ENCODE peak calls at places on chromosomes 12 and 14, in four cellular contexts. One of them, this sample, is unnamed.

GRCh38 chr14:68243441-68244010 is 423.9 kb downstream of the RAD51B start:
- DNase-seq in progenitor cell of endocrine pancreas: no peak
- DNase-seq in retinal pigment epithelial cell: no peak
- DNase-seq in endodermal cell: no peak
- DNase-seq in this sample: no peak

GRCh38 chr12:1844223-1844622 is 23.9 kb downstream of the LRTM2 start:
- DNase-seq in progenitor cell of endocrine pancreas: no peak
- DNase-seq in retinal pigment epithelial cell: no peak
- DNase-seq in endodermal cell: peak; percentile 75
- DNase-seq in this sample: no peak

GRCh38 chr14:30444451-30444850 is 114.5 kb upstream of the G2E3 start:
- DNase-seq in progenitor cell of endocrine pancreas: no peak
- DNase-seq in retinal pigment epithelial cell: no peak
- DNase-seq in endodermal cell: no peak
- DNase-seq in this sample: no peak

GRCh38 chr12:103166949-103167348 is 209.5 kb downstream of the ASCL1 start:
- DNase-seq in progenitor cell of endocrine pancreas: no peak
- DNase-seq in retinal pigment epithelial cell: no peak
- DNase-seq in endodermal cell: no peak
- DNase-seq in this sample: no peak

GRCh38 chr12:105927553-105927952 is 211.2 kb downstream of the NUAK1 start:
- DNase-seq in progenitor cell of endocrine pancreas: no peak
- DNase-seq in retinal pigment epithelial cell: no peak
- DNase-seq in endodermal cell: no peak
- DNase-seq in this sample: no peak

GRCh38 chr14:83909507-83909906 is 1620.4 kb upstream of the FLRT2 start:
- DNase-seq in progenitor cell of endocrine pancreas: no peak
- DNase-seq in retinal pigment epithelial cell: no peak
- DNase-seq in endodermal cell: no peak
- DNase-seq in this sample: no peak

GRCh38 chr14:70698288-70698687 is 56.6 kb downstream of the TTC9 start:
- DNase-seq in progenitor cell of endocrine pancreas: no peak
- DNase-seq in retinal pigment epithelial cell: no peak
- DNase-seq in endodermal cell: peak; percentile 47
- DNase-seq in this sample: no peak

GRCh38 chr12:3187846-3188755 is 110.9 kb downstream of the TSPAN9 start:
- DNase-seq in progenitor cell of endocrine pancreas: no peak
- DNase-seq in retinal pigment epithelial cell: no peak
- DNase-seq in endodermal cell: no peak
- DNase-seq in this sample: no peak

GRCh38 chr12:89247962-89248361 is 104.3 kb downstream of the DUSP6 start:
- DNase-seq in progenitor cell of endocrine pancreas: no peak
- DNase-seq in retinal pigment epithelial cell: no peak
- DNase-seq in endodermal cell: no peak
- DNase-seq in this sample: no peak

GRCh38 chr12:113697104-113697503 is 225.4 kb upstream of the LHX5 start:
- DNase-seq in progenitor cell of endocrine pancreas: no peak
- DNase-seq in retinal pigment epithelial cell: no peak
- DNase-seq in endodermal cell: no peak
- DNase-seq in this sample: no peak

GRCh38 chr12:26564391-26564790 is 268.6 kb downstream of the ITPR2 start:
- DNase-seq in progenitor cell of endocrine pancreas: no peak
- DNase-seq in retinal pigment epithelial cell: no peak
- DNase-seq in endodermal cell: no peak
- DNase-seq in this sample: no peak

GRCh38 chr14:76201162-76201561 is 49.4 kb downstream of the GPATCH2L start:
- DNase-seq in progenitor cell of endocrine pancreas: no peak
- DNase-seq in retinal pigment epithelial cell: no peak
- DNase-seq in endodermal cell: no peak
- DNase-seq in this sample: no peak

GRCh38 chr12:19799216-19799615 is 359.9 kb downstream of the AEBP2 start:
- DNase-seq in progenitor cell of endocrine pancreas: no peak
- DNase-seq in retinal pigment epithelial cell: no peak
- DNase-seq in endodermal cell: no peak
- DNase-seq in this sample: no peak

GRCh38 chr14:76774471-76775158 is 13.3 kb downstream of the VASH1 start:
- DNase-seq in progenitor cell of endocrine pancreas: no peak
- DNase-seq in retinal pigment epithelial cell: no peak
- DNase-seq in endodermal cell: peak; percentile 50
- DNase-seq in this sample: no peak

GRCh38 chr12:108145011-108145410 is 15.9 kb downstream of the WSCD2 start:
- DNase-seq in progenitor cell of endocrine pancreas: no peak
- DNase-seq in retinal pigment epithelial cell: no peak
- DNase-seq in endodermal cell: no peak
- DNase-seq in this sample: no peak

GRCh38 chr12:114006482-114007425 is 40.6 kb upstream of the RBM19 start:
- DNase-seq in progenitor cell of endocrine pancreas: no peak
- DNase-seq in retinal pigment epithelial cell: no peak
- DNase-seq in endodermal cell: peak; percentile 58
- DNase-seq in this sample: no peak

GRCh38 chr12:132363661-132364347 is 34.4 kb upstream of the GALNT9 start:
- DNase-seq in progenitor cell of endocrine pancreas: no peak
- DNase-seq in retinal pigment epithelial cell: no peak
- DNase-seq in endodermal cell: no peak
- DNase-seq in this sample: no peak

GRCh38 chr14:91945776-91946305 is 1.7 kb downstream of the FBLN5 start:
- DNase-seq in progenitor cell of endocrine pancreas: no peak
- DNase-seq in retinal pigment epithelial cell: no peak
- DNase-seq in endodermal cell: no peak
- DNase-seq in this sample: no peak

GRCh38 chr12:54173906-54174471 is 14.8 kb downstream of the SMUG1 start:
- DNase-seq in progenitor cell of endocrine pancreas: no peak
- DNase-seq in retinal pigment epithelial cell: no peak
- DNase-seq in endodermal cell: no peak
- DNase-seq in this sample: no peak

GRCh38 chr14:73725116-73726024 is 11.2 kb upstream of the PNMA1 start:
- DNase-seq in progenitor cell of endocrine pancreas: no peak
- DNase-seq in retinal pigment epithelial cell: no peak
- DNase-seq in endodermal cell: peak; percentile 51
- DNase-seq in this sample: no peak

GRCh38 chr12:62955678-62956077 is 20.7 kb upstream of the PPM1H start:
- DNase-seq in progenitor cell of endocrine pancreas: no peak
- DNase-seq in retinal pigment epithelial cell: no peak
- DNase-seq in endodermal cell: no peak
- DNase-seq in this sample: no peak

DNA sequence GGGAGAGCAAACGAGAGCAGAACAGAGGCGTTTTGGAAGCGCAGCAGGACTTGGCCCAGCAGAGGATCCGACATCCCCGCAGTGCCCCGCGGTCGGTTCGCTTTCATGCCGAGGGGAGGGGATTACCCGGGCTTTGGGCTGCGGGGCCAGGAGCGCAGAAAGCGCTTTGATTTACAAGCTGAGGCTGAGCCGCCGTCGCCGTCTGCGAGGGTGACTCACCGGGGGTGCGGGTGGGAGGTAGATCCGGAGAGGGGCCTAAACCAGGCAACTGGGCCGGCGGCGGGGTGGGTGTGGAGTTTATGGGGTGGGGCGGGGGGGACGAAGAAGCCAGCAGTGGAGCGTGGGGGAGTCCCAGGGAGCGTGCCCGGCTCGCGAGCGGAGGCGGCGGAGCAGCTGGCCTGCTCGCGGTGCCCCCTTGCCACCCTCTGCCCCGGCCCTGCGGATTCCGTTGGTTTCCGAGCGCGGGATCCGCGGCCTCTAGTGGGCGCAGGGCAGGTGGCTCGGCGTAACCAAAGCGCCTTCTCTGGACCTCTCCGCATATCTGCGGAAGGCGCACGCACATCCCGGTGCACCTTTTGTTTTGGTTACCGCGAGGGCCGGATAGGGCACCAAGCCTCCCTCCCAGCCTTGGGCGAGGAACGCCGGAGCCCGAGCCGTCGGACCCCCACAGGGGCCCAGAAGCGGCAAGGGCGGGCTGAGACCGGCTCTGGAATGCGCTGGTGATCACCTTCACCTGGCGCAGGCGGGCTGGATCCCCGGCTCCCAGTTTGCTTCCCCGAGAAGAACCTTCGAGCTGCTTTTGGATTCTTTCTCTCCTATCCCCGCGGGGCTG is 2.6 kb downstream of the SIX4 start:
- DNase-seq in progenitor cell of endocrine pancreas: peak; percentile 37
- DNase-seq in retinal pigment epithelial cell: no peak
- DNase-seq in endodermal cell: peak; percentile 88
- DNase-seq in this sample: peak; percentile 33
- TF ChIP-seq CTCF in progenitor cell of endocrine pancreas: peak; percentile 64
- TF ChIP-seq CTCF in retinal pigment epithelial cell: peak; percentile 54
- TF ChIP-seq CTCF in endodermal cell: peak; percentile 66
- TF ChIP-seq CTCF in this sample: peak; percentile 49

DNA sequence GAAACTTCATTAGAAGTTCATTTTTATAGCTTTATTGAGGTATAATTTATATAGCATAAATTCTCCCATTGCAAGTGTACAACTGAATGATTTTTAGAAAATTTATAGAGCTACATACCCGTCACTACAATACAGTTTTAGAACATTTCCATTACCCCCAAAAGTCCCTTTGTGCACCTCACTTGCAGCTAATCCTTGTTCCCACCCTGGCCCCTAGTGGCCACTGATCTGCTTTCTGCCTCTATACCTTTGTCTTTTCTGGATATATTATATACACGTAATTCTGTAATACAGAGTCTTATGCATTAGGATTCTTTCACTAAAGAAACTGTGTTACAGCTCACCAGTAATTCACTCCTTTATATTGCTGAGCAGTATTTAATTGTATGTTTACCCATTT is 145.1 kb upstream of the DIO2 start:
- DNase-seq in progenitor cell of endocrine pancreas: no peak
- DNase-seq in retinal pigment epithelial cell: no peak
- DNase-seq in endodermal cell: peak; percentile 61
- DNase-seq in this sample: no peak
- TF ChIP-seq CTCF in progenitor cell of endocrine pancreas: peak; percentile 50
- TF ChIP-seq CTCF in retinal pigment epithelial cell: peak; percentile 74
- TF ChIP-seq CTCF in endodermal cell: peak; percentile 75
- TF ChIP-seq CTCF in this sample: peak; percentile 59

DNA sequence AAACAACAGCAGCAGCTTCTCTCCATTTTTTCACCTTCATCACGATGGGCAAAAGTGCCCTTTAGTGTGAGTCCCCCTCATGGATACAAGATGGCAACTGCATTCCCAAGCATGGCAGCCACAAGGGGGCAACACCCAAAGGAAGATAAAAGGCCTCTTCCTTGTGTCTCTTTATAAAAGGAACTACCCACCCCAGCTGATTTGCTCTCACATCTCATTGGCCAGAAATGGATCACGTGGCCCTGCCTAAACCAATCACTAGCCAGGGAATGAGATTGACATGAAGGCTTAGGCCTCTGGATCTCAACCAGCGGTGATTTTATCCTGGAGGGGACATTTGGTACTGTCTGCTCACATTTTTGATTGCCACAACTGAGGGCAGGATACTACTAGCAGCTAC is 21.9 kb upstream of the IFT81 start:
- DNase-seq in progenitor cell of endocrine pancreas: no peak
- DNase-seq in retinal pigment epithelial cell: no peak
- DNase-seq in endodermal cell: peak; percentile 98
- DNase-seq in this sample: peak; percentile 36
- TF ChIP-seq CTCF in progenitor cell of endocrine pancreas: no peak
- TF ChIP-seq CTCF in retinal pigment epithelial cell: peak; percentile 56
- TF ChIP-seq CTCF in endodermal cell: peak; percentile 72
- TF ChIP-seq CTCF in this sample: peak; percentile 45

DNA sequence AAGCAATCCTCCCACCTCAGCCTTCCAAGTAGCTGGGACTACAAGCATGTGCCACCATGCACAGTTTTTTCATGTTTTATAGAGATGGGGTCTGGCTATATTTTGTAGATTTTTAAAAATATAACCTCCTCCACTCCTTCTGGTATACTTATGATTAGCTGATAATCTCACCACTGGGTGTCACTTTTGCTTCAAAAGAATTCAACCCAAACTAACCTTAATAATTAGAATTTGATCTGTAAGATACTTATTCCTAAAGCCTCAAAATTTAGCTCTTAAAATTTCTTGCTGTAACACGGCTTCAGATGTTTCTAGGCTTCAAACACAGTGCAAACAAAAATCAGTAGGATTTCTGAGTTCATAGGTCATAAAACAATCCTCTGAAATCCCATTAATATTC is 130.3 kb downstream of the CEP83 start:
- DNase-seq in progenitor cell of endocrine pancreas: no peak
- DNase-seq in retinal pigment epithelial cell: no peak
- DNase-seq in endodermal cell: no peak
- DNase-seq in this sample: no peak
- TF ChIP-seq CTCF in progenitor cell of endocrine pancreas: no peak
- TF ChIP-seq CTCF in retinal pigment epithelial cell: peak; percentile 9
- TF ChIP-seq CTCF in endodermal cell: peak; percentile 12
- TF ChIP-seq CTCF in this sample: no peak

GRCh38 chr12:21353487-21353886 is 18.8 kb upstream of the SLCO1A2 start:
- DNase-seq in progenitor cell of endocrine pancreas: no peak
- DNase-seq in retinal pigment epithelial cell: no peak
- DNase-seq in endodermal cell: no peak
- DNase-seq in this sample: no peak

GRCh38 chr12:21354641-21355040 is 18.1 kb upstream of the IAPP start:
- DNase-seq in progenitor cell of endocrine pancreas: no peak
- DNase-seq in retinal pigment epithelial cell: no peak
- DNase-seq in endodermal cell: no peak
- DNase-seq in this sample: no peak

GRCh38 chr12:21350975-21351374 is 16.3 kb upstream of the SLCO1A2 start:
- DNase-seq in progenitor cell of endocrine pancreas: no peak
- DNase-seq in retinal pigment epithelial cell: no peak
- DNase-seq in endodermal cell: no peak
- DNase-seq in this sample: no peak

GRCh38 chr12:21353948-21354347 is 18.8 kb upstream of the IAPP start:
- DNase-seq in progenitor cell of endocrine pancreas: no peak
- DNase-seq in retinal pigment epithelial cell: no peak
- DNase-seq in endodermal cell: no peak
- DNase-seq in this sample: no peak
- TF ChIP-seq CTCF in progenitor cell of endocrine pancreas: no peak
- TF ChIP-seq CTCF in retinal pigment epithelial cell: no peak
- TF ChIP-seq CTCF in endodermal cell: no peak
- TF ChIP-seq CTCF in this sample: no peak

GRCh38 chr12:69173358-69173757 is 66.0 kb upstream of the CPSF6 start:
- DNase-seq in progenitor cell of endocrine pancreas: no peak
- DNase-seq in retinal pigment epithelial cell: no peak
- DNase-seq in endodermal cell: peak; percentile 56
- DNase-seq in this sample: no peak

GRCh38 chr12:69170293-69170692 is 69.1 kb upstream of the CPSF6 start:
- DNase-seq in progenitor cell of endocrine pancreas: no peak
- DNase-seq in retinal pigment epithelial cell: no peak
- DNase-seq in endodermal cell: peak; percentile 59
- DNase-seq in this sample: no peak

GRCh38 chr12:69171881-69172280 is 67.5 kb upstream of the CPSF6 start:
- DNase-seq in progenitor cell of endocrine pancreas: no peak
- DNase-seq in retinal pigment epithelial cell: no peak
- DNase-seq in endodermal cell: peak; percentile 72
- DNase-seq in this sample: no peak

GRCh38 chr12:69167648-69168165 is 71.7 kb upstream of the CPSF6 start:
- DNase-seq in progenitor cell of endocrine pancreas: no peak
- DNase-seq in retinal pigment epithelial cell: no peak
- DNase-seq in endodermal cell: peak; percentile 67
- DNase-seq in this sample: no peak

DNA sequence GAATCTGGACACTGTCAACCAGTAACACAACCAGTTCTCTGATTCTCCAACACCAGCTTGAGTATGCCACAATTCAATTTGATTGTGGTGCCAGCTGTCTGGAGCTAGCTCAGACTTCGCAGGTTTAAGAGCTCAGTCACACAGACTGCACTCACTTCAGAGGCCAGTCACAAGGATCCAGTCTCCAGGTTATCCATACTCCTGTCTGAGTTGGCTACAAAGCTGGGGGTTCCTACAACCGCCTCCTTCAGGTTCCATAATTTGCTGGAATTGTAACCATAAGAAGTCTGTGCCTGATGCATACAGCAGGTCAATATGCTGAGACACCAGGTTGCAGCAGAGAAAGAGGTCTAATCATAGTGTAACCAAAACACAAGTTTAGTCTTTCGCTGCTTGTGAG is 70.5 kb upstream of the CPSF6 start:
- DNase-seq in progenitor cell of endocrine pancreas: no peak
- DNase-seq in retinal pigment epithelial cell: no peak
- DNase-seq in endodermal cell: peak; percentile 57
- DNase-seq in this sample: no peak
- TF ChIP-seq CTCF in progenitor cell of endocrine pancreas: no peak
- TF ChIP-seq CTCF in retinal pigment epithelial cell: no peak
- TF ChIP-seq CTCF in endodermal cell: no peak
- TF ChIP-seq CTCF in this sample: no peak

This sample was measured in neural crest cell.